ENCODE peak calls at places on chromosome 20, in nine cellular contexts. G is erythroblast, P is IMR-90, E is breast epithelium, V is ovary, J is adrenal gland, L is HCT116, N is lower leg skin, D is heart left ventricle. X is an unnamed sample.

GRCh38 chr20:2285193-2285592 is 10.6 kb upstream of the TGM3 start:
- DNase-seq in G (no peak), V (no peak), P (no peak), D (no peak), E (no peak), N (peak), J (no peak), L (no peak), X (no peak)

GRCh38 chr20:60634773-60635172 is 617.3 kb upstream of the CDH4 start:
- DNase-seq in E (no peak), G (no peak), V (no peak), L (no peak), D (no peak), N (no peak), P (no peak), J (no peak), X (no peak)

GRCh38 chr20:25042531-25043498 is 15.1 kb downstream of the ACSS1 start:
- DNase-seq in G (peak), L (no peak), D (peak), P (no peak), J (peak), E (no peak), N (no peak), V (no peak), X (peak)

GRCh38 chr20:20362774-20363435 is 5.0 kb upstream of the INSM1 start:
- DNase-seq in G (no peak), J (peak), L (no peak), D (no peak), E (no peak), P (no peak), V (no peak), N (no peak), X (peak)

GRCh38 chr20:17225891-17226409 is 890 bp upstream of the PCSK2 start:
- DNase-seq in N (no peak), D (no peak), P (no peak), G (no peak), L (no peak), V (peak), J (peak), E (no peak), X (no peak)

GRCh38 chr20:25745100-25745499 is 48.4 kb upstream of the ZNF337 start:
- DNase-seq in E (no peak), G (no peak), P (no peak), L (no peak), J (no peak), V (no peak), N (peak), D (no peak), X (no peak)

GRCh38 chr20:9572690-9573089 is 58.3 kb downstream of the LAMP5 start:
- DNase-seq in G (no peak), D (no peak), L (no peak), J (no peak), N (no peak), E (no peak), V (no peak), P (no peak), X (no peak)

GRCh38 chr20:8983478-8984345 is 85.2 kb upstream of the PLCB4 start:
- DNase-seq in G (no peak), D (no peak), V (no peak), E (no peak), L (no peak), P (no peak), N (no peak), J (no peak), X (no peak)

GRCh38 chr20:46027245-46027853 is 1.7 kb upstream of the SLC12A5 start:
- DNase-seq in G (peak), L (no peak), D (no peak), P (peak), E (no peak), J (no peak), N (no peak), V (no peak), X (peak)

GRCh38 chr20:6162239-6162638 is 39.4 kb upstream of the FERMT1 start:
- DNase-seq in N (peak), D (peak), E (peak), L (no peak), P (no peak), J (peak), G (no peak), V (no peak), X (no peak)

GRCh38 chr20:37356387-37356786 is 10.4 kb downstream of the SRC start:
- DNase-seq in G (no peak), D (peak), J (peak), L (no peak), N (peak), P (no peak), V (no peak), E (peak), X (peak)

GRCh38 chr20:25145131-25145530 is 50.4 kb upstream of the ENTPD6 start:
- DNase-seq in V (no peak), P (no peak), J (no peak), G (no peak), D (peak), N (no peak), E (no peak), L (no peak), X (no peak)

GRCh38 chr20:46953596-46953995 is 59.0 kb downstream of the EYA2 start:
- DNase-seq in D (no peak), P (no peak), J (no peak), V (no peak), N (no peak), E (no peak), L (no peak), G (no peak), X (no peak)

GRCh38 chr20:44170796-44171410 is 16.1 kb downstream of the JPH2 start:
- DNase-seq in P (no peak), N (no peak), D (no peak), E (no peak), L (no peak), J (no peak), V (no peak), G (no peak), X (no peak)

GRCh38 chr20:4252005-4252404 is 236.6 kb upstream of the RNF24 start:
- DNase-seq in L (no peak), D (no peak), J (no peak), P (no peak), E (no peak), V (no peak), G (no peak), N (no peak), X (no peak)

GRCh38 chr20:21570285-21570992 is 56.6 kb upstream of the NKX2-2 start:
- DNase-seq in D (no peak), G (no peak), V (no peak), N (peak), J (no peak), P (no peak), E (no peak), L (no peak), X (no peak)

GRCh38 chr20:61767776-61768494 is 297.7 kb downstream of the TAF4 start:
- DNase-seq in J (no peak), E (no peak), N (no peak), D (no peak), V (no peak), G (no peak), P (no peak), L (no peak), X (no peak)

GRCh38 chr20:62381842-62382241 is 5.1 kb upstream of the RPS21 start:
- DNase-seq in J (no peak), D (no peak), G (no peak), P (no peak), N (no peak), L (no peak), E (no peak), V (no peak), X (no peak)

GRCh38 chr20:61387204-61387958 is 135.3 kb downstream of the CDH4 start:
- DNase-seq in V (no peak), P (peak), E (peak), G (no peak), L (no peak), D (no peak), J (no peak), N (no peak), X (no peak)

GRCh38 chr20:48238781-48239180 is 453.5 kb upstream of the SULF2 start:
- DNase-seq in J (no peak), G (no peak), L (no peak), N (no peak), P (peak), D (no peak), E (no peak), V (no peak), X (no peak)

GRCh38 chr20:15930324-15931305 is 642.6 kb downstream of the KIF16B start:
- DNase-seq in P (peak), J (peak), E (peak), V (no peak), N (no peak), G (no peak), L (no peak), D (no peak), X (peak)

GRCh38 chr20:45080867-45081616 is 19.9 kb downstream of the KCNS1 start:
- DNase-seq in L (peak), N (no peak), P (peak), E (no peak), G (no peak), J (no peak), D (no peak), V (no peak), X (peak)

GRCh38 chr20:4787069-4787468 is 65.4 kb downstream of the PRND start:
- DNase-seq in P (peak), V (no peak), G (peak), E (no peak), J (no peak), N (no peak), D (no peak), L (no peak), X (no peak)

GRCh38 chr20:46695888-46696287 is 6.6 kb upstream of the TP53RK start:
- DNase-seq in D (no peak), J (no peak), N (no peak), P (peak), E (no peak), L (no peak), G (no peak), V (no peak), X (no peak)

GRCh38 chr20:44231193-44231592 is 15.9 kb upstream of the GDAP1L1 start:
- DNase-seq in J (no peak), P (no peak), D (no peak), N (no peak), E (no peak), G (no peak), V (no peak), L (no peak), X (no peak)

GRCh38 chr20:15011631-15012030 is 674.2 kb upstream of the FLRT3 start:
- DNase-seq in N (no peak), L (no peak), V (no peak), E (no peak), D (no peak), G (no peak), J (peak), P (no peak), X (no peak)

GRCh38 chr20:13458860-13459451 is 179.8 kb downstream of the TASP1 start:
- DNase-seq in V (no peak), G (peak), J (peak), D (no peak), N (no peak), L (peak), E (no peak), P (peak), X (peak)

GRCh38 chr20:62137092-62137384 is 6.2 kb downstream of the PSMA7 start:
- DNase-seq in V (no peak), D (no peak), G (no peak), L (no peak), P (no peak), E (no peak), J (no peak), N (no peak), X (no peak)

GRCh38 chr20:10370091-10370887 is 63.7 kb downstream of the MKKS start:
- DNase-seq in E (no peak), D (no peak), J (no peak), L (no peak), N (no peak), V (no peak), P (peak), G (no peak), X (no peak)

DNA sequence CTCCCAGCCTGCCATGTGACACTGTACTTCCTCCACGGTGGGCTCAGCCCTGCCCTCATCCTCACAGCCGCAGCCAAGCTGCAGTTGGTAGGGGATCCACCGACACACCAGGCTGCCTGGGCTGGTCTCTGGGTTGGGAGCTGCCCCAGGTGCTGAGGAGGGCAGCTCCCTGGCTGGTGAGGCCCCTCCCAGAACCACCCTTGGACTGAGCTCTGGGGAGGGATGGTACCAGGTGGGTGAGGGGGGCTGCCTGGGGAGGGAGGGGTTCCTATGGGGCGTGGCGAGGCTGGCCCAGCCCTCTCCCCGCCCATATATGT is 183 bp upstream of the TNFRSF6B start:
- DNase-seq in V (no peak), E (no peak), D (no peak), N (peak), J (no peak), L (peak), G (no peak), P (no peak), X (peak)
- TF ChIP-seq POLR2A in V (no peak), E (no peak), D (no peak), N (no peak), J (no peak), L (no peak), G (no peak), P (no peak), X (no peak)

GRCh38 chr20:58992911-58993310 is 11.9 kb downstream of the NELFCD start:
- DNase-seq in N (peak), P (no peak), J (no peak), V (no peak), D (no peak), G (no peak), E (no peak), L (no peak), X (no peak)
- TF ChIP-seq POLR2A in N (no peak), P (no peak), J (no peak), V (no peak), D (no peak), G (no peak), E (no peak), L (no peak), X (no peak)

GRCh38 chr20:32820000-32820697 is 395 bp downstream of the MAPRE1 start:
- DNase-seq in P (peak), D (peak), E (peak), J (peak), G (peak), N (peak), V (peak), L (peak), X (peak)
- TF ChIP-seq POLR2A in P (peak), D (no peak), E (no peak), J (peak), G (peak), N (no peak), V (peak), L (no peak), X (peak)

GRCh38 chr20:36093025-36093803 is 61.3 kb upstream of the EPB41L1 start:
- DNase-seq in L (no peak), V (peak), J (peak), G (peak), P (no peak), N (peak), E (peak), D (peak), X (peak)
- TF ChIP-seq POLR2A in L (no peak), V (no peak), J (no peak), G (no peak), P (no peak), N (no peak), E (no peak), D (no peak), X (no peak)

DNA sequence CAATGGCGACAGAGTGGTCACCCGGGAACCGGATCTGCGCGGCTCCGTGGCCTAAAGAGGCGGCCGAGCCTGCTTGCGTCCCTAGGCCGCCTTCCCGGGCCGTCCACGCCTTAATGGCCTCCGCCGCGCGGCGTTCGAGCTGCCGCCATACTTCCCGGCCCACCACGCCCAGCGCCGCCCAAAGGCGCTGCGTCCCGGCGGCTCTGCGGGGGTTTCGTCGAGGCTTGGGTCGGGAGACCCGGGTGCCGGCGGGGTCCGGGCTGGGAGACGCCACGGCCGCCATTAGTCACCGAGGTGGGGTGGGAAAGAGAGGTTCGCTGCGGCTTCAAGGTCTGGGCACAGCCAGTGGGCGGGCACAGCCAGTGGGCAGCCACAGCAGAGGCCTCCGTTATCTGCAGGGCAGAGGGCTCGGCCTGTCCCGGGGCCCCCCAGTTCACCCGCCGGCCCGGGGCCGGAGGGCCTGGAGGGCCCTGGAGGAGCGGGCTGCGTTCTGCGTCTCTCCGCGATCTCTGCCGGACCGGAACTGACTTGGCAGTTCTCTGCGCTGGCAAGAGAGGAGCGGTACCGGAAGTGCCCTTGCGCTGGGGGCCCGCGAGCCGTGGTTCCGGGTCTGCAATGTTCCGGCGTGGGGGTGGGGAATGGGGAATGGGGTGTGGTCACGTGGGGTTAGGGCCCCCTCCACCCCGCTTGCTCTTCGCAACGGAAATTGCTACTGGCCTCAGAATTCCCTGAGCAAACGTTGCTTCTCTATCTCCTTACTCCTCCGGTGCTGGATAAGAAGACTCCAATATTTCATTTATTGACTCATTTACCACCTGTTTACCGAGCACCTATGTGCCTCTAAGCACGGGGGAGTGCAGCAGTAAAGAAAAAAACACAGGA is 82.3 kb downstream of the CNBD2 start:
- DNase-seq in J (peak), P (peak), V (peak), E (peak), G (peak), D (peak), L (peak), N (peak), X (peak)
- TF ChIP-seq POLR2A in J (peak), P (peak), V (peak), E (peak), G (peak), D (peak), L (peak), N (no peak), X (peak)

GRCh38 chr20:32606790-32607189 is 21.7 kb upstream of the NOL4L start:
- DNase-seq in V (no peak), D (no peak), N (no peak), J (no peak), P (no peak), L (no peak), E (no peak), G (no peak), X (no peak)
- TF ChIP-seq POLR2A in V (no peak), D (no peak), N (no peak), J (no peak), P (no peak), L (no peak), E (no peak), G (no peak), X (no peak)

X was measured in NB4.